ENCODE peak calls at places on chromosome 2, in five cellular contexts. I is mesenteric fat pad, F is fibroblast of lung, T is ovary, Z is NCI-H69. A is an unnamed sample.

GRCh38 chr2:7034313-7034712 is 117.1 kb downstream of the RNF144A start:
- DNase-seq in I (no peak), F (peak), T (no peak), Z (peak), A (no peak)

GRCh38 chr2:238069877-238070276 is 9.1 kb downstream of the SCLY start:
- DNase-seq in I (no peak), F (no peak), T (no peak), Z (no peak), A (no peak)

GRCh38 chr2:205732314-205732713 is 50.0 kb downstream of the NRP2 start:
- DNase-seq in I (no peak), F (no peak), T (no peak), Z (no peak), A (no peak)

GRCh38 chr2:105308785-105309540 is 20.6 kb downstream of the TGFBRAP1 start:
- DNase-seq in I (no peak), F (peak), T (no peak), Z (no peak), A (peak)

GRCh38 chr2:117523267-117523666 is 291.2 kb upstream of the DDX18 start:
- DNase-seq in I (no peak), F (no peak), T (peak), Z (peak), A (peak)

GRCh38 chr2:120013569-120014223 is 819 bp downstream of the EPB41L5 start:
- DNase-seq in I (no peak), F (no peak), T (no peak), Z (peak), A (peak)

GRCh38 chr2:84879595-84880394 is 1.1 kb downstream of the TRABD2A start:
- DNase-seq in I (peak), F (no peak), T (peak), Z (peak), A (peak)

GRCh38 chr2:76870581-76870980 is 651.6 kb downstream of the LRRTM4 start:
- DNase-seq in I (no peak), F (peak), T (no peak), Z (no peak), A (peak)

GRCh38 chr2:181680055-181680936 is at the start of gene NEUROD1:
- DNase-seq in I (no peak), F (peak), T (no peak), Z (no peak), A (no peak)

GRCh38 chr2:59236723-59237122 is 995.6 kb upstream of the FANCL start:
- DNase-seq in I (no peak), F (peak), T (no peak), Z (no peak), A (peak)

GRCh38 chr2:64979744-64980143 is 9.5 kb upstream of the SLC1A4 start:
- DNase-seq in I (no peak), F (no peak), T (no peak), Z (no peak), A (no peak)

GRCh38 chr2:216857131-216857550 is 2.7 kb downstream of the TNP1 start:
- DNase-seq in I (no peak), F (peak), T (no peak), Z (no peak), A (peak)

GRCh38 chr2:29698216-29698615 is 223.2 kb downstream of the ALK start:
- DNase-seq in I (no peak), F (no peak), T (no peak), Z (no peak), A (no peak)

GRCh38 chr2:29431485-29431884 is 316.3 kb downstream of the CLIP4 start:
- DNase-seq in I (no peak), F (no peak), T (no peak), Z (no peak), A (no peak)

GRCh38 chr2:144950874-144951560 is 431.1 kb upstream of the ZEB2 start:
- DNase-seq in I (no peak), F (peak), T (no peak), Z (no peak), A (peak)

GRCh38 chr2:106839849-106840595 is 45.9 kb downstream of the ST6GAL2 start:
- DNase-seq in I (no peak), F (no peak), T (peak), Z (peak), A (no peak)

GRCh38 chr2:62197017-62197586 is 1.2 kb downstream of the B3GNT2 start:
- DNase-seq in I (no peak), F (no peak), T (peak), Z (peak), A (no peak)

A was measured in mesenchymal stem cell.